ENCODE peak calls at places on chromosome 17, in ten cellular contexts. One of them, this sample, is unnamed.

GRCh38 chr17:29972277-29972676 is 30.8 kb downstream of the EFCAB5 start:
- DNase-seq in sigmoid colon: no peak
- DNase-seq in OCI-LY7: no peak
- DNase-seq in MCF 10A: no peak
- DNase-seq in neural crest cell: no peak
- DNase-seq in IMR-90: no peak
- DNase-seq in omental fat pad: no peak
- DNase-seq in foreskin fibroblast: no peak
- DNase-seq in colonic mucosa: no peak
- DNase-seq in fibroblast of lung: no peak
- DNase-seq in this sample: no peak

GRCh38 chr17:6755281-6755680 is 565 bp upstream of the XAF1 start:
- DNase-seq in sigmoid colon: peak
- DNase-seq in OCI-LY7: no peak
- DNase-seq in MCF 10A: no peak
- DNase-seq in neural crest cell: no peak
- DNase-seq in IMR-90: no peak
- DNase-seq in omental fat pad: no peak
- DNase-seq in foreskin fibroblast: peak
- DNase-seq in colonic mucosa: peak
- DNase-seq in fibroblast of lung: no peak
- DNase-seq in this sample: no peak

GRCh38 chr17:63705657-63706056 is 5.7 kb upstream of the LIMD2 start:
- DNase-seq in sigmoid colon: no peak
- DNase-seq in OCI-LY7: peak
- DNase-seq in MCF 10A: no peak
- DNase-seq in neural crest cell: no peak
- DNase-seq in IMR-90: no peak
- DNase-seq in omental fat pad: no peak
- DNase-seq in foreskin fibroblast: no peak
- DNase-seq in colonic mucosa: no peak
- DNase-seq in fibroblast of lung: no peak
- DNase-seq in this sample: no peak

GRCh38 chr17:52157603-52158449 is 688 bp downstream of the CA10 start:
- DNase-seq in sigmoid colon: no peak
- DNase-seq in OCI-LY7: no peak
- DNase-seq in MCF 10A: no peak
- DNase-seq in neural crest cell: no peak
- DNase-seq in IMR-90: no peak
- DNase-seq in omental fat pad: no peak
- DNase-seq in foreskin fibroblast: no peak
- DNase-seq in colonic mucosa: no peak
- DNase-seq in fibroblast of lung: no peak
- DNase-seq in this sample: peak

GRCh38 chr17:80695979-80696378 is 151.3 kb downstream of the RPTOR start:
- DNase-seq in sigmoid colon: no peak
- DNase-seq in OCI-LY7: no peak
- DNase-seq in MCF 10A: no peak
- DNase-seq in neural crest cell: no peak
- DNase-seq in IMR-90: no peak
- DNase-seq in omental fat pad: no peak
- DNase-seq in foreskin fibroblast: no peak
- DNase-seq in colonic mucosa: no peak
- DNase-seq in fibroblast of lung: no peak
- DNase-seq in this sample: no peak

GRCh38 chr17:81517339-81518112 is 4.9 kb upstream of the ACTG1 start:
- DNase-seq in sigmoid colon: no peak
- DNase-seq in OCI-LY7: peak
- DNase-seq in MCF 10A: no peak
- DNase-seq in neural crest cell: no peak
- DNase-seq in IMR-90: no peak
- DNase-seq in omental fat pad: no peak
- DNase-seq in foreskin fibroblast: no peak
- DNase-seq in colonic mucosa: peak
- DNase-seq in fibroblast of lung: peak
- DNase-seq in this sample: peak

GRCh38 chr17:4263282-4264215 is at the start of gene ANKFY1:
- DNase-seq in sigmoid colon: peak
- DNase-seq in OCI-LY7: peak
- DNase-seq in MCF 10A: peak
- DNase-seq in neural crest cell: peak
- DNase-seq in IMR-90: peak
- DNase-seq in omental fat pad: peak
- DNase-seq in foreskin fibroblast: peak
- DNase-seq in colonic mucosa: peak
- DNase-seq in fibroblast of lung: peak
- DNase-seq in this sample: peak

GRCh38 chr17:67055041-67055443 is 10.7 kb downstream of the CACNG1 start:
- DNase-seq in sigmoid colon: no peak
- DNase-seq in OCI-LY7: no peak
- DNase-seq in MCF 10A: no peak
- DNase-seq in neural crest cell: no peak
- DNase-seq in IMR-90: no peak
- DNase-seq in omental fat pad: no peak
- DNase-seq in foreskin fibroblast: no peak
- DNase-seq in colonic mucosa: no peak
- DNase-seq in fibroblast of lung: no peak
- DNase-seq in this sample: no peak

GRCh38 chr17:63698886-63699637 is 863 bp downstream of the LIMD2 start:
- DNase-seq in sigmoid colon: peak
- DNase-seq in OCI-LY7: peak
- DNase-seq in MCF 10A: no peak
- DNase-seq in neural crest cell: peak
- DNase-seq in IMR-90: peak
- DNase-seq in omental fat pad: no peak
- DNase-seq in foreskin fibroblast: no peak
- DNase-seq in colonic mucosa: peak
- DNase-seq in fibroblast of lung: peak
- DNase-seq in this sample: peak

GRCh38 chr17:45197108-45197507 is 24.6 kb upstream of the FMNL1 start:
- DNase-seq in sigmoid colon: no peak
- DNase-seq in OCI-LY7: no peak
- DNase-seq in MCF 10A: no peak
- DNase-seq in neural crest cell: no peak
- DNase-seq in IMR-90: no peak
- DNase-seq in omental fat pad: no peak
- DNase-seq in foreskin fibroblast: no peak
- DNase-seq in colonic mucosa: no peak
- DNase-seq in fibroblast of lung: no peak
- DNase-seq in this sample: no peak

GRCh38 chr17:30831663-30832437 is at the start of gene ATAD5:
- DNase-seq in sigmoid colon: peak
- DNase-seq in OCI-LY7: peak
- DNase-seq in MCF 10A: peak
- DNase-seq in neural crest cell: peak
- DNase-seq in IMR-90: peak
- DNase-seq in omental fat pad: peak
- DNase-seq in foreskin fibroblast: peak
- DNase-seq in colonic mucosa: peak
- DNase-seq in fibroblast of lung: peak
- DNase-seq in this sample: peak

GRCh38 chr17:10724546-10725195 is 5.2 kb downstream of the TMEM220 start:
- DNase-seq in sigmoid colon: no peak
- DNase-seq in OCI-LY7: no peak
- DNase-seq in MCF 10A: no peak
- DNase-seq in neural crest cell: no peak
- DNase-seq in IMR-90: no peak
- DNase-seq in omental fat pad: no peak
- DNase-seq in foreskin fibroblast: no peak
- DNase-seq in colonic mucosa: peak
- DNase-seq in fibroblast of lung: no peak
- DNase-seq in this sample: no peak

GRCh38 chr17:10151667-10152496 is 46.5 kb downstream of the GAS7 start:
- DNase-seq in sigmoid colon: peak
- DNase-seq in OCI-LY7: no peak
- DNase-seq in MCF 10A: no peak
- DNase-seq in neural crest cell: no peak
- DNase-seq in IMR-90: no peak
- DNase-seq in omental fat pad: no peak
- DNase-seq in foreskin fibroblast: no peak
- DNase-seq in colonic mucosa: peak
- DNase-seq in fibroblast of lung: peak
- DNase-seq in this sample: no peak

GRCh38 chr17:31446195-31446967 is 54.9 kb downstream of the RAB11FIP4 start:
- DNase-seq in sigmoid colon: no peak
- DNase-seq in OCI-LY7: no peak
- DNase-seq in MCF 10A: no peak
- DNase-seq in neural crest cell: no peak
- DNase-seq in IMR-90: no peak
- DNase-seq in omental fat pad: no peak
- DNase-seq in foreskin fibroblast: no peak
- DNase-seq in colonic mucosa: no peak
- DNase-seq in fibroblast of lung: no peak
- DNase-seq in this sample: no peak

GRCh38 chr17:80773243-80773991 is 218.2 kb upstream of the CHMP6 start:
- DNase-seq in sigmoid colon: peak
- DNase-seq in OCI-LY7: peak
- DNase-seq in MCF 10A: no peak
- DNase-seq in neural crest cell: no peak
- DNase-seq in IMR-90: peak
- DNase-seq in omental fat pad: no peak
- DNase-seq in foreskin fibroblast: peak
- DNase-seq in colonic mucosa: no peak
- DNase-seq in fibroblast of lung: peak
- DNase-seq in this sample: no peak

GRCh38 chr17:19013226-19013625 is 8.7 kb upstream of the FAM83G start:
- DNase-seq in sigmoid colon: no peak
- DNase-seq in OCI-LY7: no peak
- DNase-seq in MCF 10A: no peak
- DNase-seq in neural crest cell: no peak
- DNase-seq in IMR-90: no peak
- DNase-seq in omental fat pad: no peak
- DNase-seq in foreskin fibroblast: no peak
- DNase-seq in colonic mucosa: no peak
- DNase-seq in fibroblast of lung: no peak
- DNase-seq in this sample: no peak

GRCh38 chr17:66322764-66323163 is 20.4 kb downstream of the PRKCA start:
- DNase-seq in sigmoid colon: no peak
- DNase-seq in OCI-LY7: no peak
- DNase-seq in MCF 10A: no peak
- DNase-seq in neural crest cell: no peak
- DNase-seq in IMR-90: no peak
- DNase-seq in omental fat pad: no peak
- DNase-seq in foreskin fibroblast: peak
- DNase-seq in colonic mucosa: no peak
- DNase-seq in fibroblast of lung: no peak
- DNase-seq in this sample: no peak

GRCh38 chr17:74748529-74749261 is at the start of gene NHERF1:
- DNase-seq in sigmoid colon: peak
- DNase-seq in OCI-LY7: peak
- DNase-seq in MCF 10A: peak
- DNase-seq in neural crest cell: peak
- DNase-seq in IMR-90: peak
- DNase-seq in omental fat pad: peak
- DNase-seq in foreskin fibroblast: peak
- DNase-seq in colonic mucosa: peak
- DNase-seq in fibroblast of lung: peak
- DNase-seq in this sample: peak
- TF ChIP-seq CTCF in sigmoid colon: no peak
- TF ChIP-seq CTCF in OCI-LY7: peak
- TF ChIP-seq CTCF in MCF 10A: no peak
- TF ChIP-seq CTCF in neural crest cell: peak
- TF ChIP-seq CTCF in IMR-90: peak
- TF ChIP-seq CTCF in omental fat pad: no peak
- TF ChIP-seq CTCF in foreskin fibroblast: no peak
- TF ChIP-seq CTCF in colonic mucosa: no peak
- TF ChIP-seq CTCF in fibroblast of lung: no peak
- TF ChIP-seq CTCF in this sample: peak

GRCh38 chr17:2192367-2193028 is 111.1 kb downstream of the SMG6 start:
- DNase-seq in sigmoid colon: no peak
- DNase-seq in OCI-LY7: peak
- DNase-seq in MCF 10A: peak
- DNase-seq in neural crest cell: no peak
- DNase-seq in IMR-90: peak
- DNase-seq in omental fat pad: no peak
- DNase-seq in foreskin fibroblast: peak
- DNase-seq in colonic mucosa: no peak
- DNase-seq in fibroblast of lung: peak
- DNase-seq in this sample: no peak
- TF ChIP-seq CTCF in sigmoid colon: no peak
- TF ChIP-seq CTCF in OCI-LY7: no peak
- TF ChIP-seq CTCF in MCF 10A: no peak
- TF ChIP-seq CTCF in neural crest cell: no peak
- TF ChIP-seq CTCF in IMR-90: no peak
- TF ChIP-seq CTCF in omental fat pad: no peak
- TF ChIP-seq CTCF in foreskin fibroblast: no peak
- TF ChIP-seq CTCF in colonic mucosa: no peak
- TF ChIP-seq CTCF in fibroblast of lung: no peak
- TF ChIP-seq CTCF in this sample: no peak

DNA sequence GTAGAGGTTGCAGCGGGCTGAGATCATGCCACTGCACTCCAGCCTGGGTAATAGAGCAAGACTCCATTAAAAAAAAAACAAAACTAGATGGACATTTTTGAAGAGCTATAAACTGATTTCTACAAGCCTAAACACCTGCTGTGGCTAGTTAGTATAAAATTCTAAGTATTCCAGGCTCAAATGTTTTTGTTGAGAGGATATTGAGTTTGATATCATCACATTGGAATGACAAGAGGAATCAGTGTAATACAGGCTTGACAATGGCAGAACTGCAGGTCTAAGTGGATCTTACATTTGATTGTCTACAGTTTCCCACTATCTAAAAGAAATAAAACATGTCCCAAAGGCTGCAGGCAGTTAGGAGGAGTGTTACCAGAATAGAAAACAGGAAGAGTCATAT is 23.9 kb upstream of the DLX3 start:
- DNase-seq in sigmoid colon: no peak
- DNase-seq in OCI-LY7: no peak
- DNase-seq in MCF 10A: no peak
- DNase-seq in neural crest cell: no peak
- DNase-seq in IMR-90: peak
- DNase-seq in omental fat pad: no peak
- DNase-seq in foreskin fibroblast: no peak
- DNase-seq in colonic mucosa: no peak
- DNase-seq in fibroblast of lung: peak
- DNase-seq in this sample: no peak
- TF ChIP-seq CTCF in sigmoid colon: no peak
- TF ChIP-seq CTCF in OCI-LY7: no peak
- TF ChIP-seq CTCF in MCF 10A: no peak
- TF ChIP-seq CTCF in neural crest cell: no peak
- TF ChIP-seq CTCF in IMR-90: no peak
- TF ChIP-seq CTCF in omental fat pad: no peak
- TF ChIP-seq CTCF in foreskin fibroblast: no peak
- TF ChIP-seq CTCF in colonic mucosa: no peak
- TF ChIP-seq CTCF in fibroblast of lung: no peak
- TF ChIP-seq CTCF in this sample: no peak

DNA sequence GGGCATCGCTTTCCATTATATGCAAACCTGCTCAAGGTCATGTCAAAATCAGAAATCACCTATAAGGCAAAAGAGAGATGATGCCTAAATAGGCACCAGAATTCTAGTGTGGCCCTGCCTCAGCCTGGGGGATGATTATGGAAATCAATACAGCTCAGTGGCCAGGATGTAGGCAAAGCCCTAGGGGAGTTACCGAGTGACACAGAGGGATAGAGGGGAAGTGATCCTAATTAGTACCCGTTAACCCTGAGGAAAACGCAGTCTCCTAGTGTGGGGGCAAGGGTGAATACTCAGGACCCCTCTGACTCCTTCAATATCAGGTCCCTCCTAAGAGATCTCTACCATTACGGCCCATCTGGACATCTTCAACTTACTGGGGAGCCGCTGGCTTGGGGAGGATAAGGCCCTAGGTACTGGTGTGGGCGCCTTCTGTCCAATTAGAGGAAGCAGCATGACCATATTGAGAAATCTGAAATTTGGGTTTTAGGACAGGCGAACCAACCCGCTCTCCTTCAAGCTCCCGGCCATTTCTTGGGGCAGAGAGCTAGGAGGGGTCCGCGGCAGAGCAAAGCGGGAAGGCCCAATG is 725 bp downstream of the NT5C3B start:
- DNase-seq in sigmoid colon: no peak
- DNase-seq in OCI-LY7: no peak
- DNase-seq in MCF 10A: no peak
- DNase-seq in neural crest cell: no peak
- DNase-seq in IMR-90: no peak
- DNase-seq in omental fat pad: no peak
- DNase-seq in foreskin fibroblast: no peak
- DNase-seq in colonic mucosa: no peak
- DNase-seq in fibroblast of lung: peak
- DNase-seq in this sample: peak
- TF ChIP-seq CTCF in sigmoid colon: no peak
- TF ChIP-seq CTCF in OCI-LY7: no peak
- TF ChIP-seq CTCF in MCF 10A: no peak
- TF ChIP-seq CTCF in neural crest cell: no peak
- TF ChIP-seq CTCF in IMR-90: no peak
- TF ChIP-seq CTCF in omental fat pad: no peak
- TF ChIP-seq CTCF in foreskin fibroblast: no peak
- TF ChIP-seq CTCF in colonic mucosa: no peak
- TF ChIP-seq CTCF in fibroblast of lung: no peak
- TF ChIP-seq CTCF in this sample: no peak

This sample was measured in GM13977.